ENCODE peak calls at places on chromosomes 3 and 15, in seven cellular contexts. Q is testis, A is mucosa of descending colon, K is retinal pigment epithelial cell, J is tibial artery, F is progenitor cell of endocrine pancreas, O is fibroblast of lung. G is an unnamed sample.

GRCh38 chr3:187104956-187105355 is 34.3 kb downstream of the RPL39L start:
- DNase-seq in Q (no peak), A (no peak), K (no peak), J (peak), F (no peak), O (no peak), G (no peak)

GRCh38 chr3:159502986-159503385 is 485.6 kb upstream of the IL12A start:
- DNase-seq in Q (no peak), A (no peak), K (no peak), J (no peak), F (no peak), O (no peak), G (no peak)

GRCh38 chr15:43903864-43904290 is 77.1 kb downstream of the WDR76 start:
- DNase-seq in Q (peak), A (no peak), K (no peak), J (no peak), F (peak), O (peak), G (no peak)

GRCh38 chr3:60669636-60670035 is 581.6 kb downstream of the FHIT start:
- DNase-seq in Q (no peak), A (no peak), K (no peak), J (no peak), F (no peak), O (no peak), G (no peak)

GRCh38 chr15:48031973-48032372 is 88.8 kb upstream of the SLC24A5 start:
- DNase-seq in Q (no peak), A (no peak), K (no peak), J (no peak), F (no peak), O (no peak), G (no peak)

GRCh38 chr3:52998781-52999509 is 46.9 kb downstream of the SFMBT1 start:
- DNase-seq in Q (no peak), A (peak), K (no peak), J (no peak), F (no peak), O (no peak), G (no peak)

GRCh38 chr3:150543531-150543930 is 2.8 kb downstream of the SERP1 start:
- DNase-seq in Q (no peak), A (no peak), K (no peak), J (no peak), F (no peak), O (no peak), G (no peak)

GRCh38 chr3:66484106-66484857 is 16.5 kb downstream of the LRIG1 start:
- DNase-seq in Q (no peak), A (no peak), K (no peak), J (no peak), F (no peak), O (no peak), G (no peak)

GRCh38 chr3:45010718-45011355 is 15.3 kb upstream of the CLEC3B start:
- DNase-seq in Q (no peak), A (no peak), K (no peak), J (no peak), F (no peak), O (peak), G (peak)

DNA sequence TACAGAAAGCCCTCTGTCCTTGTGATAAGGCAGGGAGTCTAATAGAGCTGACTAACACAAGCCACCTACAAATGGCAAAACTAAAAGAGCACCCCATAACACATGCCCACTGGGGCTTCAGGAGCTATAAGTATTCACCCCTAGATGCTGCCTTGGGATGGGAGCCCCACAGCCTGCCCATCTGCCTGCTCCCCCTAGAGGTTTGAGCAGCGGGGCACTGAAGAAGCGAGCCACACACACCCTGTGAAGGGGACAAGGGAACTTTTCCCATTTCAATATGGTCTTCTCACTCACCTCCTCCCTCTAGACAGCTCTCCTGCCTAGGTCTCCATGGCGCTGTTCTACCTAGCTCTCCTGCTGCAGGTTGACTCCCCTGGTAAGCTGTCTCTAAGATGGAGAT is 261.0 kb downstream of the SHQ1 start:
- DNase-seq in Q (no peak), A (no peak), K (no peak), J (no peak), F (no peak), O (no peak), G (no peak)
- TF ChIP-seq CTCF in Q (no peak), A (no peak), K (peak), J (no peak), F (peak), O (no peak), G (no peak)

DNA sequence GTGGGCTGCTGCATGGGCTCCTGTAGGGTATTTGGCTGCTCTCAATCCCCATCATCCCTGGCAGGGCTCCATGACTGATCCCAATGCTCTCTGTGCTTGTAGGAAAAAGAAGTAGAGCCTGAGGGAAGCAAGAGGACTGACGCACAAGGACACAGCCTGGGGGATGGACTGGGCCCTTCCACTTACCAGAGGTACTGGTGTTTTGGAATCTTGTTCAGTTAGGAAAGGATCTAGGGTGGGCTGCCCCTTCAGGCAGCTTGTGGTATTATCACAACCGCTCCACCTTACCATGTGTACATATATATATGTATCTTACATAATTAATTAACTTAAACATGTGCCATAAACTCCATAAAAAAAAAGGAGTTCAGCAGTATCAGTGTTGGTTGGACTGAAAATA is 1.3 kb downstream of the SLC28A2 start:
- DNase-seq in Q (no peak), A (no peak), K (no peak), J (no peak), F (no peak), O (no peak), G (no peak)
- TF ChIP-seq CTCF in Q (peak), A (no peak), K (peak), J (no peak), F (peak), O (peak), G (peak)

GRCh38 chr3:15049584-15049983 is 15.5 kb downstream of the MRPS25 start:
- DNase-seq in Q (no peak), A (no peak), K (no peak), J (no peak), F (no peak), O (no peak), G (no peak)

GRCh38 chr3:15053541-15053940 is 11.6 kb downstream of the MRPS25 start:
- DNase-seq in Q (no peak), A (no peak), K (no peak), J (no peak), F (no peak), O (no peak), G (no peak)

GRCh38 chr3:15052335-15053242 is 12.5 kb downstream of the MRPS25 start:
- DNase-seq in Q (no peak), A (no peak), K (no peak), J (no peak), F (no peak), O (no peak), G (no peak)

GRCh38 chr3:15050405-15051092 is 14.6 kb downstream of the MRPS25 start:
- DNase-seq in Q (no peak), A (no peak), K (no peak), J (no peak), F (no peak), O (no peak), G (no peak)

DNA sequence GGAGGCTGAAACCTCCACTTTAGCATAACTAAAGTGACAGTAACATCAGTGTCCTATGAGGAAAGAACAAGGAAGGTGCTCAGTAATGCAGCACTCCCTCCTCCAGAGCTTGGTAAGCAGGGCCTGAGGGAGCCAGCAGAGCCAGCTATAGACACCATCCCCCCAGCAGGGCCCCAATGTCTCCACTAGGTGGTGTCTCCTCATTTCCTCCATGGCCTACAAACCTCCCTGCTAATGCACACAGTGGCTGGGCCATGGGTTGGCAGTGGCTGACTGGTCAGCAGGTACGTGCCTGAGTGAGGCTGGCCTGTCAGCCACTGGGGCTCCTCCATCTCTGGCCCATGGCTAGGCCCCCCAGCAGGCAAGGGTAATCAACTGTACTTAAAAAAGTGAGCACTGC is 13.6 kb downstream of the MRPS25 start:
- DNase-seq in Q (peak), A (no peak), K (peak), J (no peak), F (peak), O (peak), G (no peak)
- TF ChIP-seq CTCF in Q (peak), A (no peak), K (peak), J (peak), F (peak), O (peak), G (peak)

GRCh38 chr3:163953526-163953925 is 1124.8 kb downstream of the SI start:
- DNase-seq in Q (no peak), A (no peak), K (no peak), J (no peak), F (no peak), O (no peak), G (no peak)

GRCh38 chr3:163946785-163947184 is 1131.5 kb downstream of the SI start:
- DNase-seq in Q (no peak), A (no peak), K (no peak), J (no peak), F (no peak), O (no peak), G (no peak)

GRCh38 chr3:163952499-163952898 is 1125.8 kb downstream of the SI start:
- DNase-seq in Q (no peak), A (no peak), K (no peak), J (no peak), F (no peak), O (no peak), G (no peak)

GRCh38 chr3:163951397-163951987 is 1126.8 kb downstream of the SI start:
- DNase-seq in Q (no peak), A (no peak), K (no peak), J (no peak), F (no peak), O (no peak), G (no peak)
- TF ChIP-seq CTCF in Q (peak), A (no peak), K (peak), J (peak), F (peak), O (no peak), G (peak)

GRCh38 chr3:124033360-124034015 is 41.6 kb upstream of the ROPN1 start:
- DNase-seq in Q (no peak), A (peak), K (no peak), J (peak), F (peak), O (peak), G (no peak)
- TF ChIP-seq CTCF in Q (no peak), A (peak), K (no peak), J (no peak), F (no peak), O (no peak), G (no peak)

GRCh38 chr3:151576524-151576923 is 115.7 kb upstream of the IGSF10 start:
- DNase-seq in Q (no peak), A (no peak), K (no peak), J (no peak), F (no peak), O (no peak), G (no peak)

GRCh38 chr3:151581046-151581445 is 120.2 kb upstream of the IGSF10 start:
- DNase-seq in Q (no peak), A (no peak), K (no peak), J (no peak), F (no peak), O (peak), G (no peak)

GRCh38 chr3:151580592-151580991 is 119.7 kb upstream of the IGSF10 start:
- DNase-seq in Q (no peak), A (no peak), K (no peak), J (no peak), F (no peak), O (peak), G (peak)

GRCh38 chr3:151579571-151580270 is 118.9 kb upstream of the IGSF10 start:
- DNase-seq in Q (no peak), A (no peak), K (no peak), J (peak), F (no peak), O (peak), G (no peak)

GRCh38 chr3:151578495-151578894 is 117.6 kb upstream of the IGSF10 start:
- DNase-seq in Q (no peak), A (no peak), K (no peak), J (no peak), F (no peak), O (no peak), G (no peak)
- TF ChIP-seq CTCF in Q (no peak), A (no peak), K (no peak), J (no peak), F (no peak), O (no peak), G (no peak)

DNA sequence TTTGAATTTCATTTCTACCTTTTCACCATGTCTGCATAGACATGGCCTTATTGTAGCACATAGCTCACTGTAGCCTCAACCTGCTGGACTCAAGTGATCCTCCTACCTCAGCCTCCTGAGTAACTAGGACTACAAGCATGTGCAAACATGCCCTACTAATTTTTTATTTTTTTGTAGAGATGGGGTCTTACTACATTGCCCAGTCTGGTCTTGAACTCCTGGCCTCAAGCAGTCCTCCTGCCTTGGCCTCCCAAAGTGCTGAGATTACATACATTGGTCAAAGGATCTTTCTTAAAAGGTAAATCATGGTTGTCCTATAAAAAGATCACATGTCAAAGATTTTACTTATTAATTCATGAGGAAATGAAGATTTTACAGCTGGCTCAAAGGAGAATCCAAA is 57.2 kb upstream of the GOLGA8B start:
- DNase-seq in Q (no peak), A (no peak), K (no peak), J (no peak), F (no peak), O (no peak), G (no peak)
- TF ChIP-seq CTCF in Q (no peak), A (no peak), K (no peak), J (no peak), F (no peak), O (no peak), G (no peak)

GRCh38 chr15:51727141-51727897 is 10.1 kb downstream of the LYSMD2 start:
- DNase-seq in Q (no peak), A (no peak), K (no peak), J (no peak), F (no peak), O (peak), G (no peak)
- TF ChIP-seq CTCF in Q (no peak), A (no peak), K (peak), J (no peak), F (peak), O (peak), G (peak)

DNA sequence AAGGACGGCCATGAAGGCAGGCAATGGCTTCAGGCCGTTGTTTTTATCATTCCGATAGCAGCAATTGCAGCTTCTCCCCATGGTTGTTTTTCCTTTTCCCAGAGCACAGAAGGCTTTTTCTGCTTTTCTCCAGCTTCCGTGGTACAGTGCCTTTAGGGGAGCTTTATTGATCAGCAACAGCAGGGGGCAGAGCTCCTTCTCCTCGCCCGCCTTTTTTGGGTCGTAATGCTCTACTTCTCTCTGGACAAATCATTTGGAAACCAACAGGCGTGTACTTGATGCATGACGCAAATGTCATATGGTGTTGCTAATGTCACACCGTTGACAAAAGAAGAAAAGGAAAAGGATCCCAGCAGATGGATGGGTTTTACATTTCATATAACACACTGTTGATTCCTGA is 79.7 kb upstream of the SNRK start:
- DNase-seq in Q (no peak), A (no peak), K (no peak), J (no peak), F (no peak), O (no peak), G (no peak)
- TF ChIP-seq CTCF in Q (no peak), A (no peak), K (no peak), J (no peak), F (no peak), O (no peak), G (no peak)

GRCh38 chr15:35973019-35973418 is 427.1 kb upstream of the DPH6 start:
- DNase-seq in Q (no peak), A (no peak), K (no peak), J (no peak), F (no peak), O (no peak), G (no peak)
- TF ChIP-seq CTCF in Q (no peak), A (no peak), K (no peak), J (no peak), F (no peak), O (no peak), G (no peak)

G was measured in AG09319.